ENCODE peak calls at places on chromosomes 2 and 18, in six cellular contexts. V is HepG2, C is GM12878, G is HCT116, L is K562, I is H1. W is an unnamed sample.

GRCh38 chr18:47817017-47817911 is 113.2 kb downstream of the SMAD2 start:
- DNase-seq in V (no peak), C (no peak), G (no peak), L (no peak), I (no peak), W (no peak)

GRCh38 chr2:223055140-223055539 is 3.1 kb downstream of the KCNE4 start:
- DNase-seq in V (no peak), C (no peak), G (no peak), L (no peak), I (no peak), W (no peak)

GRCh38 chr2:214856116-214856515 is 46.6 kb upstream of the BARD1 start:
- DNase-seq in V (no peak), C (no peak), G (no peak), L (no peak), I (no peak), W (no peak)

GRCh38 chr18:36808681-36809080 is 20.1 kb downstream of the TPGS2 start:
- DNase-seq in V (no peak), C (no peak), G (no peak), L (no peak), I (no peak), W (no peak)

GRCh38 chr2:95389256-95390119 is 13.0 kb upstream of the FAHD2A start:
- DNase-seq in V (no peak), C (no peak), G (peak; percentile 18), L (peak; percentile 82), I (no peak), W (peak; percentile 66)

GRCh38 chr18:73283788-73284187 is 416.0 kb upstream of the NETO1 start:
- DNase-seq in V (no peak), C (no peak), G (no peak), L (no peak), I (no peak), W (peak; percentile 11)

GRCh38 chr2:159501743-159502142 is 114.6 kb downstream of the BAZ2B start:
- DNase-seq in V (no peak), C (no peak), G (no peak), L (no peak), I (no peak), W (no peak)

GRCh38 chr2:159905901-159906300 is 107.9 kb upstream of the CD302 start:
- DNase-seq in V (no peak), C (no peak), G (no peak), L (no peak), I (no peak), W (no peak)

GRCh38 chr18:63844254-63844653 is 43.3 kb upstream of the SERPINB2 start:
- DNase-seq in V (no peak), C (no peak), G (peak; percentile 31), L (no peak), I (no peak), W (no peak)

GRCh38 chr18:26268454-26268853 is 42.2 kb downstream of the TAF4B start:
- DNase-seq in V (no peak), C (no peak), G (no peak), L (no peak), I (no peak), W (no peak)

GRCh38 chr2:168583064-168583709 is 127.1 kb downstream of the CERS6 start:
- DNase-seq in V (no peak), C (no peak), G (no peak), L (no peak), I (no peak), W (no peak)

GRCh38 chr2:62569907-62570793 is 64.2 kb upstream of the TMEM17 start:
- DNase-seq in V (peak; percentile 100), C (no peak), G (peak; percentile 49), L (no peak), I (no peak), W (no peak)

GRCh38 chr2:204024503-204024902 is 87.9 kb downstream of the ICOS start:
- DNase-seq in V (peak; percentile 33), C (no peak), G (peak; percentile 19), L (no peak), I (no peak), W (peak; percentile 42)

GRCh38 chr2:223269386-223269785 is 217.4 kb downstream of the KCNE4 start:
- DNase-seq in V (no peak), C (no peak), G (no peak), L (no peak), I (no peak), W (no peak)

GRCh38 chr2:85785027-85785822 is 31.4 kb downstream of the ATOH8 start:
- DNase-seq in V (no peak), C (no peak), G (no peak), L (no peak), I (no peak), W (no peak)

GRCh38 chr2:25251032-25251460 is 82.7 kb upstream of the POMC start:
- DNase-seq in V (no peak), C (no peak), G (no peak), L (peak; percentile 48), I (no peak), W (no peak)
- TF ChIP-seq ZNF274 in V (no peak), C (no peak), G (no peak), L (no peak), I (no peak), W (no peak)

GRCh38 chr2:20226152-20226545 is 1.2 kb upstream of the SDC1 start:
- DNase-seq in V (no peak), C (no peak), G (no peak), L (no peak), I (no peak), W (no peak)
- H3K4me3 ChIP-seq in V (peak overlapping the region; percentile 77), C (no peak overlapping the region), G (no peak overlapping the region), L (no peak overlapping the region), I (no peak overlapping the region), W (no peak overlapping the region)

GRCh38 chr2:173552540-173552939 is 197.9 kb downstream of the CDCA7 start:
- DNase-seq in V (no peak), C (no peak), G (no peak), L (no peak), I (no peak), W (no peak)

GRCh38 chr2:173553589-173553988 is 198.9 kb downstream of the CDCA7 start:
- DNase-seq in V (no peak), C (no peak), G (no peak), L (no peak), I (no peak), W (no peak)

GRCh38 chr2:173550143-173550542 is 195.5 kb downstream of the CDCA7 start:
- DNase-seq in V (no peak), C (no peak), G (no peak), L (no peak), I (no peak), W (no peak)

GRCh38 chr2:173555833-173556232 is 201.2 kb downstream of the CDCA7 start:
- DNase-seq in V (no peak), C (no peak), G (no peak), L (no peak), I (no peak), W (no peak)
- TF ChIP-seq YY1 in V (no peak), C (no peak), G (no peak), L (no peak), I (no peak), W (no peak)

DNA sequence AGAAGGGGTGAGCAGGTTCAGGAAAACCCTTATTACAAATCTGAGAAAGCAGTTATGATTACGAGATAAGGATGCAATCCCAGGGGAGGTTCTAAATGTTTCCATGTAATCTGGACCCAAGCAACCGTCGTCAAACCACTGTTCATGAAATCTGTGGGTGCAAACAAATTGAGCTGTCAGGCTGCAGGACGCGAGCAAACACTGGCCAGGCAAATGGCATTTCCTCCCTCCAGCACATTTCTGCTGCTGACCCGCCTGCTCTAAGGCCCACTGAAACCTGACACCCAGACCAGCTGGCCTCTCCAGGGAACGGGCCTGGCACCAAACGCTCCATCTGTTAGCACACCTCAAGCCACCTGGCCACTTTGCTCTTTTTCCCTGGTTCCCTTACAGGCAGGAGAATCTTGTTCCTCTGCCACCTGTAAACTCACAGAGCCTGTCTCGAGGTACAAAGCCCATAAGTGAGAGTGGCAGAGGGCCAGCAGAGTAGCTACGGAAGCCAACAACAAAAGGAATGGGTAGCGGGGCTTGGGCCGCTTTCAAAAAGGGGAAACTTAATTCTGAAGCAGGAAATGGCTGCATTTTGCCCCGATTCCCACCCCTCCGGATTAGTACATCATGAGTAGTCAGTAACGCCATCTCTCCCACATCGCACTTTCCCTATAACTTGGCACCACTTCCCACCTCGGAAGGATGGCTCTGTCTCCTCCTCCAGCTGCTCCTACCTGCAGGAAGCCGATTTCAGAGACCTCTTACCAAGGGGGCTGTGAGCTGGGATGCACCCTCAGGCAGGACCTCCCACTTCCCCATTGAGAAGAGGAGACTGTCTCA is 26.4 kb downstream of the CRACDL start:
- DNase-seq in V (peak; percentile 82), C (no peak), G (no peak), L (no peak), I (peak; percentile 38), W (peak; percentile 47)
- TF ChIP-seq ZNF274 in V (no peak), C (no peak), G (no peak), L (no peak), I (no peak), W (no peak)

GRCh38 chr2:197309369-197310231 is 980 bp downstream of the ANKRD44 start:
- DNase-seq in V (no peak), C (no peak), G (no peak), L (no peak), I (no peak), W (no peak)

GRCh38 chr2:197312186-197312585 is 1.6 kb upstream of the ANKRD44 start:
- DNase-seq in V (no peak), C (no peak), G (no peak), L (no peak), I (no peak), W (no peak)

GRCh38 chr2:197310271-197310939 is at the start of gene ANKRD44:
- DNase-seq in V (peak; percentile 47), C (no peak), G (peak; percentile 31), L (peak; percentile 51), I (peak; percentile 33), W (peak; percentile 56)

GRCh38 chr2:197310940-197311485 is 433 bp upstream of the ANKRD44 start:
- DNase-seq in V (no peak), C (no peak), G (no peak), L (no peak), I (no peak), W (no peak)

DNA sequence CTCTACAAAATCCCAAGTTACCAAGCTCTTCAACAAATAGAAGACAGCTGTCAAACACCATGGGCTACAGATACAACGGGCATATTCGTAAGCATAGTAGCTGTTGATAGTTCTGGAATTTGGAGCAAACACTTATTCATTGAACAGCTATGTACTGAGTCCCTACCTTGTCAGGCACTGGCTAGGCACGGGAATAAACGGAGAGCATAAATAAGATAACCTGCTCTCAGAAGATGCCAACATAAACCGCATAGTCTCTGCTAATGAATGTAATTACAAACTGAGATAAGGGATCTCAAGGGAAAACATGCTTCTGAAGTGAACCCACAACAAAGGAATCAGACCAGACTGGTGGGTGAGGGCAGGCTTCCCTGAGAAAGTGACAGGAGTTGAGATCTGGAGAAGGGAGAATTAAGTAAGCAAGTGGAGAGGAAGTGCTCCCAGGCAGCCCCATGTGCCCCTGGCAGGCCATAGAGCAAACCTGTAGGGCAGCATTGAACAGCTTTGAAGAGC is 997 bp upstream of the ANKRD44 start:
- DNase-seq in V (peak; percentile 15), C (no peak), G (no peak), L (no peak), I (no peak), W (no peak)
- H3K4me3 ChIP-seq in V (no peak overlapping the region), C (peak overlapping the region; percentile 74), G (peak overlapping the region; percentile 66), L (no peak overlapping the region), I (no peak overlapping the region), W (no peak overlapping the region)